ENCODE peak calls at places on chromosomes 3 and 15, in seven cellular contexts. W, S, F, U, M, B and P are unnamed samples.

GRCh38 chr15:39301589-39301999 is 279.3 kb upstream of the THBS1 start:
- DNase-seq in W (no peak), S (no peak), F (peak; percentile 77), U (no peak), M (no peak), B (no peak), P (no peak)

GRCh38 chr3:30370681-30371271 is 235.6 kb upstream of the TGFBR2 start:
- DNase-seq in W (no peak), S (no peak), F (peak; percentile 39), U (no peak), M (no peak), B (no peak), P (no peak)

GRCh38 chr15:60633426-60633968 is 154.6 kb upstream of the ICE2 start:
- DNase-seq in W (no peak), S (no peak), F (no peak), U (no peak), M (no peak), B (peak; percentile 42), P (no peak)

GRCh38 chr3:16050641-16051467 is 123.6 kb upstream of the GALNT15 start:
- DNase-seq in W (no peak), S (no peak), F (no peak), U (peak; percentile 47), M (peak; percentile 76), B (no peak), P (no peak)

GRCh38 chr3:45509038-45509767 is 85.3 kb upstream of the LIMD1 start:
- DNase-seq in W (peak; percentile 83), S (no peak), F (peak; percentile 88), U (no peak), M (no peak), B (no peak), P (peak; percentile 70)

GRCh38 chr3:14118400-14119165 is 6.1 kb downstream of the CHCHD4 start:
- DNase-seq in W (no peak), S (no peak), F (no peak), U (no peak), M (no peak), B (no peak), P (no peak)

GRCh38 chr3:57983734-57984518 is 24.3 kb upstream of the FLNB start:
- DNase-seq in W (no peak), S (peak; percentile 82), F (peak; percentile 95), U (peak; percentile 76), M (peak; percentile 96), B (peak; percentile 67), P (no peak)

GRCh38 chr3:107794664-107795443 is 272.1 kb downstream of the BBX start:
- DNase-seq in W (no peak), S (no peak), F (no peak), U (no peak), M (no peak), B (no peak), P (no peak)